ENCODE peak calls at places on chromosome 20, in five cellular contexts. One of them, this sample, is unnamed. For H3K4me1, the result is how much of the 10 kb centered on the place peaks cover.

GRCh38 chr20:10729785-10730184 is 56.0 kb upstream of the JAG1 start:
- DNase-seq in sigmoid colon: no peak
- DNase-seq in GM23338: no peak
- DNase-seq in transverse colon: no peak
- DNase-seq in stomach: no peak
- DNase-seq in this sample: no peak

GRCh38 chr20:18672826-18673225 is 85.0 kb downstream of the DTD1 start:
- DNase-seq in sigmoid colon: no peak
- DNase-seq in GM23338: no peak
- DNase-seq in transverse colon: no peak
- DNase-seq in stomach: no peak
- DNase-seq in this sample: no peak

GRCh38 chr20:61459266-61459665 is 207.2 kb downstream of the CDH4 start:
- DNase-seq in sigmoid colon: no peak
- DNase-seq in GM23338: no peak
- DNase-seq in transverse colon: no peak
- DNase-seq in stomach: no peak
- DNase-seq in this sample: no peak

GRCh38 chr20:43331911-43332310 is 125.8 kb upstream of the SRSF6 start:
- DNase-seq in sigmoid colon: peak
- DNase-seq in GM23338: no peak
- DNase-seq in transverse colon: peak
- DNase-seq in stomach: no peak
- DNase-seq in this sample: no peak

GRCh38 chr20:10793741-10794140 is 119.9 kb upstream of the JAG1 start:
- DNase-seq in sigmoid colon: no peak
- DNase-seq in GM23338: peak
- DNase-seq in transverse colon: no peak
- DNase-seq in stomach: no peak
- DNase-seq in this sample: peak

GRCh38 chr20:57087102-57087501 is 179.3 kb downstream of the BMP7 start:
- DNase-seq in sigmoid colon: no peak
- DNase-seq in GM23338: no peak
- DNase-seq in transverse colon: no peak
- DNase-seq in stomach: no peak
- DNase-seq in this sample: no peak

GRCh38 chr20:1827974-1828785 is 67.0 kb upstream of the SIRPA start:
- DNase-seq in sigmoid colon: peak
- DNase-seq in GM23338: no peak
- DNase-seq in transverse colon: peak
- DNase-seq in stomach: peak
- DNase-seq in this sample: peak

GRCh38 chr20:7497985-7498384 is 442.3 kb downstream of the HAO1 start:
- DNase-seq in sigmoid colon: no peak
- DNase-seq in GM23338: no peak
- DNase-seq in transverse colon: no peak
- DNase-seq in stomach: no peak
- DNase-seq in this sample: no peak

GRCh38 chr20:11387189-11387754 is 530.4 kb upstream of the BTBD3 start:
- DNase-seq in sigmoid colon: no peak
- DNase-seq in GM23338: no peak
- DNase-seq in transverse colon: no peak
- DNase-seq in stomach: no peak
- DNase-seq in this sample: no peak

GRCh38 chr20:38426006-38426405 is 9.1 kb downstream of the SNHG17 start:
- DNase-seq in sigmoid colon: no peak
- DNase-seq in GM23338: no peak
- DNase-seq in transverse colon: no peak
- DNase-seq in stomach: no peak
- DNase-seq in this sample: no peak

GRCh38 chr20:62782149-62782892 is 14.0 kb upstream of the MRGBP start:
- DNase-seq in sigmoid colon: no peak
- DNase-seq in GM23338: peak
- DNase-seq in transverse colon: no peak
- DNase-seq in stomach: no peak
- DNase-seq in this sample: no peak

GRCh38 chr20:4891364-4891763 is 109.9 kb downstream of the SLC23A2 start:
- DNase-seq in sigmoid colon: no peak
- DNase-seq in GM23338: no peak
- DNase-seq in transverse colon: no peak
- DNase-seq in stomach: no peak
- DNase-seq in this sample: no peak

GRCh38 chr20:31569163-31570020 is 35.7 kb upstream of the ID1 start:
- DNase-seq in sigmoid colon: peak
- DNase-seq in GM23338: peak
- DNase-seq in transverse colon: peak
- DNase-seq in stomach: peak
- DNase-seq in this sample: no peak

GRCh38 chr20:19275630-19276071 is 63.2 kb downstream of the SLC24A3 start:
- DNase-seq in sigmoid colon: peak
- DNase-seq in GM23338: no peak
- DNase-seq in transverse colon: peak
- DNase-seq in stomach: peak
- DNase-seq in this sample: peak

GRCh38 chr20:58565461-58566175 is 50.4 kb upstream of the APCDD1L start:
- DNase-seq in sigmoid colon: no peak
- DNase-seq in GM23338: no peak
- DNase-seq in transverse colon: no peak
- DNase-seq in stomach: no peak
- DNase-seq in this sample: no peak

GRCh38 chr20:59962155-59962554 is 3.9 kb downstream of the CDH26 start:
- DNase-seq in sigmoid colon: no peak
- DNase-seq in GM23338: no peak
- DNase-seq in transverse colon: no peak
- DNase-seq in stomach: no peak
- DNase-seq in this sample: no peak

GRCh38 chr20:25081065-25081729 is 744 bp downstream of the VSX1 start:
- DNase-seq in sigmoid colon: no peak
- DNase-seq in GM23338: peak
- DNase-seq in transverse colon: no peak
- DNase-seq in stomach: peak
- DNase-seq in this sample: no peak

GRCh38 chr20:4787069-4787468 is 65.4 kb downstream of the PRND start:
- DNase-seq in sigmoid colon: no peak
- DNase-seq in GM23338: no peak
- DNase-seq in transverse colon: no peak
- DNase-seq in stomach: no peak
- DNase-seq in this sample: no peak

GRCh38 chr20:25327521-25328235 is 63.0 kb downstream of the ABHD12 start:
- DNase-seq in sigmoid colon: no peak
- DNase-seq in GM23338: no peak
- DNase-seq in transverse colon: no peak
- DNase-seq in stomach: no peak
- DNase-seq in this sample: no peak

GRCh38 chr20:17995967-17996819 is 27.4 kb downstream of the MGME1 start:
- DNase-seq in sigmoid colon: no peak
- DNase-seq in GM23338: peak
- DNase-seq in transverse colon: no peak
- DNase-seq in stomach: no peak
- DNase-seq in this sample: peak

GRCh38 chr20:21920231-21920630 is 214.8 kb downstream of the PAX1 start:
- DNase-seq in sigmoid colon: no peak
- DNase-seq in GM23338: no peak
- DNase-seq in transverse colon: no peak
- DNase-seq in stomach: no peak
- DNase-seq in this sample: no peak

GRCh38 chr20:8220716-8221115 is 88.7 kb downstream of the PLCB1 start:
- DNase-seq in sigmoid colon: peak
- DNase-seq in GM23338: no peak
- DNase-seq in transverse colon: no peak
- DNase-seq in stomach: no peak
- DNase-seq in this sample: no peak

GRCh38 chr20:4170621-4171537 is 155.5 kb upstream of the RNF24 start:
- DNase-seq in sigmoid colon: no peak
- DNase-seq in GM23338: no peak
- DNase-seq in transverse colon: no peak
- DNase-seq in stomach: peak
- DNase-seq in this sample: peak

GRCh38 chr20:34915131-34915530 is 38.7 kb downstream of the ACSS2 start:
- DNase-seq in sigmoid colon: no peak
- DNase-seq in GM23338: no peak
- DNase-seq in transverse colon: no peak
- DNase-seq in stomach: no peak
- DNase-seq in this sample: no peak

GRCh38 chr20:62943396-62943795 is 5.4 kb downstream of the GID8 start:
- DNase-seq in sigmoid colon: peak
- DNase-seq in GM23338: no peak
- DNase-seq in transverse colon: no peak
- DNase-seq in stomach: no peak
- DNase-seq in this sample: no peak

GRCh38 chr20:23662276-23662870 is 24.6 kb upstream of the CST3 start:
- DNase-seq in sigmoid colon: no peak
- DNase-seq in GM23338: no peak
- DNase-seq in transverse colon: no peak
- DNase-seq in stomach: no peak
- DNase-seq in this sample: no peak

GRCh38 chr20:38805958-38806854 is 709 bp downstream of the PPP1R16B start:
- DNase-seq in sigmoid colon: no peak
- DNase-seq in GM23338: peak
- DNase-seq in transverse colon: peak
- DNase-seq in stomach: no peak
- DNase-seq in this sample: no peak

GRCh38 chr20:61584851-61585250 is 332.8 kb downstream of the CDH4 start:
- DNase-seq in sigmoid colon: no peak
- DNase-seq in GM23338: no peak
- DNase-seq in transverse colon: no peak
- DNase-seq in stomach: no peak
- DNase-seq in this sample: no peak

GRCh38 chr20:62405108-62405980 is 1.7 kb downstream of the CABLES2 start:
- DNase-seq in sigmoid colon: peak
- DNase-seq in GM23338: peak
- DNase-seq in transverse colon: no peak
- DNase-seq in stomach: peak
- DNase-seq in this sample: no peak

GRCh38 chr20:16096756-16097326 is 476.4 kb downstream of the KIF16B start:
- DNase-seq in sigmoid colon: no peak
- DNase-seq in GM23338: no peak
- DNase-seq in transverse colon: no peak
- DNase-seq in stomach: no peak
- DNase-seq in this sample: no peak

GRCh38 chr20:5848711-5849505 is 98.7 kb downstream of the SHLD1 start:
- DNase-seq in sigmoid colon: no peak
- DNase-seq in GM23338: no peak
- DNase-seq in transverse colon: no peak
- DNase-seq in stomach: no peak
- DNase-seq in this sample: no peak

GRCh38 chr20:4320284-4320683 is 304.9 kb upstream of the RNF24 start:
- DNase-seq in sigmoid colon: no peak
- DNase-seq in GM23338: no peak
- DNase-seq in transverse colon: no peak
- DNase-seq in stomach: no peak
- DNase-seq in this sample: no peak

GRCh38 chr20:22584922-22585785 is 782 bp upstream of the FOXA2 start:
- DNase-seq in sigmoid colon: no peak
- DNase-seq in GM23338: peak
- DNase-seq in transverse colon: peak
- DNase-seq in stomach: peak
- DNase-seq in this sample: no peak

GRCh38 chr20:38339993-38340392 is 6.3 kb upstream of the LBP start:
- DNase-seq in sigmoid colon: no peak
- DNase-seq in GM23338: no peak
- DNase-seq in transverse colon: no peak
- DNase-seq in stomach: no peak
- DNase-seq in this sample: no peak

GRCh38 chr20:2746636-2747265 is 53.7 kb downstream of the CPXM1 start:
- DNase-seq in sigmoid colon: peak
- DNase-seq in GM23338: no peak
- DNase-seq in transverse colon: no peak
- DNase-seq in stomach: no peak
- DNase-seq in this sample: no peak

GRCh38 chr20:45355209-45355608 is 7.0 kb upstream of the SDC4 start:
- DNase-seq in sigmoid colon: peak
- DNase-seq in GM23338: no peak
- DNase-seq in transverse colon: no peak
- DNase-seq in stomach: no peak
- DNase-seq in this sample: no peak
- TF ChIP-seq POLR2AphosphoS5 in sigmoid colon: peak
- TF ChIP-seq POLR2AphosphoS5 in GM23338: no peak
- TF ChIP-seq POLR2AphosphoS5 in transverse colon: peak
- TF ChIP-seq POLR2AphosphoS5 in stomach: no peak
- TF ChIP-seq POLR2AphosphoS5 in this sample: no peak

GRCh38 chr20:41155267-41155666 is 17.9 kb downstream of the PLCG1 start:
- DNase-seq in sigmoid colon: no peak
- DNase-seq in GM23338: no peak
- DNase-seq in transverse colon: no peak
- DNase-seq in stomach: no peak
- DNase-seq in this sample: no peak
- H3K4me1 ChIP-seq in sigmoid colon: under half
- H3K4me1 ChIP-seq in GM23338: under half
- H3K4me1 ChIP-seq in transverse colon: under half
- H3K4me1 ChIP-seq in stomach: under half
- H3K4me1 ChIP-seq in this sample: under half

GRCh38 chr20:36593347-36593746 is 12.2 kb upstream of the RAB5IF start:
- DNase-seq in sigmoid colon: no peak
- DNase-seq in GM23338: no peak
- DNase-seq in transverse colon: no peak
- DNase-seq in stomach: no peak
- DNase-seq in this sample: no peak
- TF ChIP-seq POLR2AphosphoS5 in sigmoid colon: no peak
- TF ChIP-seq POLR2AphosphoS5 in GM23338: no peak
- TF ChIP-seq POLR2AphosphoS5 in transverse colon: no peak
- TF ChIP-seq POLR2AphosphoS5 in stomach: no peak
- TF ChIP-seq POLR2AphosphoS5 in this sample: no peak

GRCh38 chr20:50528804-50529351 is 18.7 kb downstream of the PTPN1 start:
- DNase-seq in sigmoid colon: no peak
- DNase-seq in GM23338: no peak
- DNase-seq in transverse colon: no peak
- DNase-seq in stomach: no peak
- DNase-seq in this sample: no peak
- H3K4me1 ChIP-seq in sigmoid colon: under half
- H3K4me1 ChIP-seq in GM23338: under half
- H3K4me1 ChIP-seq in transverse colon: under half
- H3K4me1 ChIP-seq in stomach: under half
- H3K4me1 ChIP-seq in this sample: under half

DNA sequence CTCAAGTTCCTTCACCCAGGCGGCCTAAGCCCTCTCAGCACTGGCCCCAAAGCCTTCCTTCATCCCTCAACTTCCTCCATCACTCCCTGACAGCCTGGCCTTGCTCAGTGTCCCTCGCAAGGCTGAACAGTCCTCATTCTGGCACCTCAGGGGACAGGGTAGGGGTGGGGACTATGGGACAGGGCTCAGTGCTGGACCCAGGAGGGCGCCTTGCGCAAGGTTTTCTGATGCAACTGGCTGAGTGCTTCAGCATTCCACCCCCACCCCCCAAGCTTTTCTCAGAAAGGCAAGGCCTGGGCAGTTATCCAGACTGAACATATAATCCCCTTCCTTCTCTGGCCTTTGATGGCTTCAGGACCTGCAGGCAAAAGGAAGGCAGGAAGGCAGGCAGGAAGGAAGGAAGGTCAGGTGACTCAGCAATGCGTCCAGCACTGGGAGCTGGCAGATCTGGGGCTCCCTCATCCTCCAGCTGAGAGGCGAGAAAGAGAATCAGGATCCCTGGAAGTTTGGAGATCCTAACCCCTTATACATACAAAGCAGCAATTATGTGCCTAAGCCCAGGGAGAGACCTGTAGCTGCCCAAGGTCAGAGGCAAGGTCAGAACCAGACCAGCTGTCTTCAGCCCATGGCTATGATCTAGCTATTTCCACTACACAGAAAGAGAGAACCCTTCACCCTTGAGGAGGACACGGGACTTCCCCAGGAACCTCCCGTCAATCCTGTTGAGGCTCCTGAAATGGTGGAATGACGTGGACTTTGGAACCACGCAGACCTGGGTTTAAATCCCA is 8.6 kb upstream of the TRIB3 start:
- DNase-seq in sigmoid colon: peak
- DNase-seq in GM23338: no peak
- DNase-seq in transverse colon: peak
- DNase-seq in stomach: peak
- DNase-seq in this sample: peak
- TF ChIP-seq POLR2AphosphoS5 in sigmoid colon: no peak
- TF ChIP-seq POLR2AphosphoS5 in GM23338: no peak
- TF ChIP-seq POLR2AphosphoS5 in transverse colon: no peak
- TF ChIP-seq POLR2AphosphoS5 in stomach: no peak
- TF ChIP-seq POLR2AphosphoS5 in this sample: peak

This sample was measured in prostate gland.